ENCODE peak calls at places on chromosomes 13 and 19, in ten cellular contexts. One of them, this sample, is unnamed.

GRCh38 chr19:50428768-50429463 is 3.8 kb upstream of the MYBPC2 start:
- DNase-seq in HCT116: no peak
- DNase-seq in transverse colon: no peak
- DNase-seq in ovary: no peak
- DNase-seq in NB4: no peak
- DNase-seq in vagina: no peak
- DNase-seq in tibial nerve: no peak
- DNase-seq in uterus: no peak
- DNase-seq in breast epithelium: no peak
- DNase-seq in IMR-90: no peak
- DNase-seq in this sample: no peak

GRCh38 chr19:46321653-46322052 is 24.8 kb downstream of the HIF3A start:
- DNase-seq in NB4: no peak
- DNase-seq in breast epithelium: no peak
- DNase-seq in HCT116: no peak
- DNase-seq in tibial nerve: no peak
- DNase-seq in transverse colon: no peak
- DNase-seq in vagina: no peak
- DNase-seq in uterus: no peak
- DNase-seq in ovary: no peak
- DNase-seq in IMR-90: no peak
- DNase-seq in this sample: no peak

GRCh38 chr13:26584713-26585112 is 27.2 kb downstream of the WASF3 start:
- DNase-seq in transverse colon: no peak
- DNase-seq in uterus: no peak
- DNase-seq in ovary: no peak
- DNase-seq in NB4: no peak
- DNase-seq in tibial nerve: no peak
- DNase-seq in HCT116: no peak
- DNase-seq in IMR-90: peak
- DNase-seq in vagina: no peak
- DNase-seq in breast epithelium: no peak
- DNase-seq in this sample: no peak

GRCh38 chr13:113785051-113786010 is 26.3 kb downstream of the TMEM255B start:
- DNase-seq in transverse colon: no peak
- DNase-seq in ovary: no peak
- DNase-seq in uterus: no peak
- DNase-seq in HCT116: peak
- DNase-seq in tibial nerve: no peak
- DNase-seq in NB4: peak
- DNase-seq in vagina: no peak
- DNase-seq in breast epithelium: no peak
- DNase-seq in IMR-90: peak
- DNase-seq in this sample: peak

GRCh38 chr13:94419304-94419943 is 60.1 kb downstream of the DCT start:
- DNase-seq in ovary: no peak
- DNase-seq in vagina: no peak
- DNase-seq in transverse colon: no peak
- DNase-seq in IMR-90: peak
- DNase-seq in uterus: no peak
- DNase-seq in NB4: peak
- DNase-seq in tibial nerve: no peak
- DNase-seq in breast epithelium: no peak
- DNase-seq in HCT116: no peak
- DNase-seq in this sample: no peak

GRCh38 chr19:50249636-50250035 is 46.2 kb downstream of the MYH14 start:
- DNase-seq in tibial nerve: no peak
- DNase-seq in HCT116: no peak
- DNase-seq in ovary: no peak
- DNase-seq in NB4: no peak
- DNase-seq in vagina: no peak
- DNase-seq in breast epithelium: no peak
- DNase-seq in IMR-90: no peak
- DNase-seq in uterus: no peak
- DNase-seq in transverse colon: no peak
- DNase-seq in this sample: no peak

GRCh38 chr19:2503521-2504109 is 27.7 kb downstream of the GADD45B start:
- DNase-seq in ovary: no peak
- DNase-seq in transverse colon: no peak
- DNase-seq in uterus: no peak
- DNase-seq in tibial nerve: no peak
- DNase-seq in HCT116: peak
- DNase-seq in IMR-90: peak
- DNase-seq in NB4: peak
- DNase-seq in breast epithelium: no peak
- DNase-seq in vagina: no peak
- DNase-seq in this sample: no peak

GRCh38 chr13:51645154-51645650 is 60.9 kb downstream of the WDFY2 start:
- DNase-seq in transverse colon: no peak
- DNase-seq in ovary: peak
- DNase-seq in vagina: no peak
- DNase-seq in HCT116: no peak
- DNase-seq in NB4: peak
- DNase-seq in tibial nerve: no peak
- DNase-seq in IMR-90: peak
- DNase-seq in uterus: no peak
- DNase-seq in breast epithelium: no peak
- DNase-seq in this sample: no peak

GRCh38 chr13:43760257-43760656 is 26.5 kb downstream of the ENOX1 start:
- DNase-seq in HCT116: no peak
- DNase-seq in uterus: no peak
- DNase-seq in vagina: no peak
- DNase-seq in transverse colon: no peak
- DNase-seq in tibial nerve: no peak
- DNase-seq in breast epithelium: no peak
- DNase-seq in IMR-90: no peak
- DNase-seq in NB4: no peak
- DNase-seq in ovary: no peak
- DNase-seq in this sample: no peak

GRCh38 chr19:27966390-27966816 is 1246.5 kb downstream of the UQCRFS1 start:
- DNase-seq in NB4: peak
- DNase-seq in breast epithelium: no peak
- DNase-seq in uterus: no peak
- DNase-seq in tibial nerve: no peak
- DNase-seq in vagina: no peak
- DNase-seq in IMR-90: no peak
- DNase-seq in transverse colon: no peak
- DNase-seq in ovary: no peak
- DNase-seq in HCT116: no peak
- DNase-seq in this sample: no peak

GRCh38 chr13:21395953-21396352 is 63.1 kb downstream of the ZDHHC20 start:
- DNase-seq in IMR-90: no peak
- DNase-seq in vagina: no peak
- DNase-seq in breast epithelium: no peak
- DNase-seq in NB4: peak
- DNase-seq in transverse colon: no peak
- DNase-seq in uterus: no peak
- DNase-seq in ovary: no peak
- DNase-seq in tibial nerve: no peak
- DNase-seq in HCT116: no peak
- DNase-seq in this sample: no peak

GRCh38 chr13:113656015-113656588 is 1.9 kb downstream of the ATP4B start:
- DNase-seq in uterus: peak
- DNase-seq in IMR-90: no peak
- DNase-seq in ovary: no peak
- DNase-seq in transverse colon: peak
- DNase-seq in HCT116: no peak
- DNase-seq in breast epithelium: no peak
- DNase-seq in NB4: no peak
- DNase-seq in vagina: no peak
- DNase-seq in tibial nerve: peak
- DNase-seq in this sample: no peak

GRCh38 chr13:70874646-70875045 is 766.4 kb upstream of the KLHL1 start:
- DNase-seq in breast epithelium: no peak
- DNase-seq in tibial nerve: no peak
- DNase-seq in IMR-90: no peak
- DNase-seq in NB4: peak
- DNase-seq in ovary: no peak
- DNase-seq in HCT116: no peak
- DNase-seq in transverse colon: no peak
- DNase-seq in uterus: no peak
- DNase-seq in vagina: no peak
- DNase-seq in this sample: no peak

GRCh38 chr19:23762884-23763711 is 4.4 kb upstream of the ZNF681 start:
- DNase-seq in ovary: peak
- DNase-seq in HCT116: no peak
- DNase-seq in IMR-90: peak
- DNase-seq in transverse colon: peak
- DNase-seq in breast epithelium: peak
- DNase-seq in tibial nerve: peak
- DNase-seq in NB4: peak
- DNase-seq in vagina: no peak
- DNase-seq in uterus: peak
- DNase-seq in this sample: peak

GRCh38 chr13:100306444-100306999 is 217.6 kb downstream of the PCCA start:
- DNase-seq in transverse colon: no peak
- DNase-seq in uterus: no peak
- DNase-seq in ovary: no peak
- DNase-seq in IMR-90: no peak
- DNase-seq in NB4: no peak
- DNase-seq in breast epithelium: no peak
- DNase-seq in HCT116: no peak
- DNase-seq in vagina: no peak
- DNase-seq in tibial nerve: no peak
- DNase-seq in this sample: no peak

GRCh38 chr13:113759525-113760137 is 605 bp downstream of the TMEM255B start:
- DNase-seq in uterus: peak
- DNase-seq in vagina: no peak
- DNase-seq in HCT116: no peak
- DNase-seq in ovary: peak
- DNase-seq in breast epithelium: no peak
- DNase-seq in tibial nerve: no peak
- DNase-seq in transverse colon: no peak
- DNase-seq in NB4: no peak
- DNase-seq in IMR-90: peak
- DNase-seq in this sample: no peak

GRCh38 chr13:29516880-29517279 is 78.6 kb downstream of the SLC7A1 start:
- DNase-seq in HCT116: no peak
- DNase-seq in IMR-90: no peak
- DNase-seq in breast epithelium: no peak
- DNase-seq in tibial nerve: no peak
- DNase-seq in ovary: no peak
- DNase-seq in vagina: no peak
- DNase-seq in uterus: no peak
- DNase-seq in NB4: no peak
- DNase-seq in transverse colon: no peak
- DNase-seq in this sample: no peak

GRCh38 chr13:109412232-109412935 is 374.0 kb downstream of the IRS2 start:
- DNase-seq in NB4: peak
- DNase-seq in tibial nerve: no peak
- DNase-seq in transverse colon: peak
- DNase-seq in uterus: no peak
- DNase-seq in ovary: no peak
- DNase-seq in HCT116: peak
- DNase-seq in breast epithelium: no peak
- DNase-seq in IMR-90: peak
- DNase-seq in vagina: no peak
- DNase-seq in this sample: peak

GRCh38 chr13:24629320-24629719 is 50.9 kb upstream of the ATP12A start:
- DNase-seq in uterus: no peak
- DNase-seq in NB4: no peak
- DNase-seq in tibial nerve: no peak
- DNase-seq in IMR-90: no peak
- DNase-seq in HCT116: no peak
- DNase-seq in vagina: no peak
- DNase-seq in breast epithelium: no peak
- DNase-seq in transverse colon: no peak
- DNase-seq in ovary: no peak
- DNase-seq in this sample: no peak

DNA sequence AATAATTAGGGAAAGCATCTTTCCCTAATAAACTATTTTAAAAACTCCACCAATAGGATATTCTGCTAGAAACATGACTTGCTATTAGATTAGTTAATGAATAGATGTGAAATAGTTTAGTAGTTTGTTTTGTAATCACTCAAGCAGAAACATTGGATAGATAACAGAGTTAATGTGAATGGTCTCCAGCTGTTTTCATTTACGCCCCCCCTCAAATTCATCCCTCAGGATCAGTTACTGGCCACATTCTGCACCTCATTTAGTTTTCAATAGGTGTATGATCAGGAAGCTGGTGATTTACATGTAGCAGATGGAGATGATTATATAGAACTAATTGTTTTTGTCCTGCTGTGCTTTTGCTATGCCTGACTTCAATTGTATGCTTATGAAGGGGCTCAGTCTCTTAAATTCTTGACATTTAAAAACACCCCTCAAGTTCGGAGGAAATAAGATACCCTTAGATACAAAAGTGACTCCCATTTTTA is 759.0 kb downstream of the SLITRK6 start:
- DNase-seq in uterus: no peak
- DNase-seq in tibial nerve: no peak
- DNase-seq in IMR-90: no peak
- DNase-seq in NB4: no peak
- DNase-seq in breast epithelium: no peak
- DNase-seq in ovary: no peak
- DNase-seq in transverse colon: no peak
- DNase-seq in HCT116: no peak
- DNase-seq in vagina: no peak
- DNase-seq in this sample: no peak
- TF ChIP-seq CTCF in uterus: no peak
- TF ChIP-seq CTCF in tibial nerve: no peak
- TF ChIP-seq CTCF in IMR-90: no peak
- TF ChIP-seq CTCF in NB4: no peak
- TF ChIP-seq CTCF in breast epithelium: no peak
- TF ChIP-seq CTCF in ovary: no peak
- TF ChIP-seq CTCF in transverse colon: no peak
- TF ChIP-seq CTCF in HCT116: no peak
- TF ChIP-seq CTCF in vagina: no peak
- TF ChIP-seq CTCF in this sample: no peak

GRCh38 chr19:55339225-55340143 is at the start of gene KMT5C:
- DNase-seq in HCT116: peak
- DNase-seq in NB4: peak
- DNase-seq in ovary: peak
- DNase-seq in breast epithelium: peak
- DNase-seq in transverse colon: peak
- DNase-seq in uterus: peak
- DNase-seq in vagina: peak
- DNase-seq in IMR-90: peak
- DNase-seq in tibial nerve: peak
- DNase-seq in this sample: peak
- TF ChIP-seq POLR2A in HCT116: peak
- TF ChIP-seq POLR2A in NB4: peak
- TF ChIP-seq POLR2A in ovary: peak
- TF ChIP-seq POLR2A in breast epithelium: peak
- TF ChIP-seq POLR2A in transverse colon: peak
- TF ChIP-seq POLR2A in uterus: peak
- TF ChIP-seq POLR2A in vagina: peak
- TF ChIP-seq POLR2A in IMR-90: peak
- TF ChIP-seq POLR2A in tibial nerve: peak
- TF ChIP-seq POLR2A in this sample: peak

GRCh38 chr19:44947041-44947581 is 1.3 kb downstream of the APOC2 start:
- DNase-seq in IMR-90: no peak
- DNase-seq in uterus: no peak
- DNase-seq in vagina: no peak
- DNase-seq in HCT116: no peak
- DNase-seq in breast epithelium: no peak
- DNase-seq in tibial nerve: no peak
- DNase-seq in ovary: no peak
- DNase-seq in transverse colon: no peak
- DNase-seq in NB4: peak
- DNase-seq in this sample: no peak
- TF ChIP-seq CTCF in IMR-90: no peak
- TF ChIP-seq CTCF in uterus: no peak
- TF ChIP-seq CTCF in vagina: no peak
- TF ChIP-seq CTCF in HCT116: no peak
- TF ChIP-seq CTCF in breast epithelium: no peak
- TF ChIP-seq CTCF in tibial nerve: no peak
- TF ChIP-seq CTCF in ovary: no peak
- TF ChIP-seq CTCF in transverse colon: no peak
- TF ChIP-seq CTCF in NB4: no peak
- TF ChIP-seq CTCF in this sample: no peak

GRCh38 chr13:69168436-69168835 is 939.2 kb upstream of the ATXN8OS start:
- DNase-seq in transverse colon: no peak
- DNase-seq in tibial nerve: no peak
- DNase-seq in uterus: no peak
- DNase-seq in HCT116: no peak
- DNase-seq in IMR-90: no peak
- DNase-seq in breast epithelium: no peak
- DNase-seq in NB4: no peak
- DNase-seq in vagina: no peak
- DNase-seq in ovary: no peak
- DNase-seq in this sample: no peak
- TF ChIP-seq POLR2A in transverse colon: no peak
- TF ChIP-seq POLR2A in tibial nerve: no peak
- TF ChIP-seq POLR2A in uterus: no peak
- TF ChIP-seq POLR2A in HCT116: no peak
- TF ChIP-seq POLR2A in IMR-90: no peak
- TF ChIP-seq POLR2A in breast epithelium: no peak
- TF ChIP-seq POLR2A in NB4: no peak
- TF ChIP-seq POLR2A in vagina: no peak
- TF ChIP-seq POLR2A in ovary: no peak
- TF ChIP-seq POLR2A in this sample: no peak